ENCODE peak calls at places on chromosomes 4 and X, in eight cellular contexts. Y, U, B, F, K, J, I and L are unnamed samples.

GRCh38 chr4:152039085-152039484 is 278.3 kb upstream of the GATB start:
- DNase-seq in I (peak; percentile 89), U (no peak), Y (no peak), B (no peak), F (no peak), K (no peak), J (no peak), L (no peak)

GRCh38 chr4:126405369-126405982 is 1090.7 kb downstream of the FAT4 start:
- DNase-seq in B (peak; percentile 46), Y (no peak), K (peak; percentile 47), J (no peak), I (peak; percentile 24), U (no peak), F (no peak), L (no peak)

GRCh38 chr4:176309772-176310171 is 10.0 kb upstream of the SPCS3 start:
- DNase-seq in B (peak; percentile 22), Y (no peak), F (no peak), I (no peak), J (no peak), U (no peak), K (no peak), L (peak; percentile 32)

GRCh38 chr4:121277194-121278105 is 103.4 kb downstream of the QRFPR start:
- DNase-seq in B (peak; percentile 39), Y (no peak), I (no peak), F (no peak), U (no peak), J (no peak), K (peak; percentile 43), L (no peak)

GRCh38 chr4:170109586-170110289 is 20.0 kb upstream of the AADAT start:
- DNase-seq in I (peak; percentile 51), F (no peak), U (no peak), B (peak; percentile 84), J (no peak), K (peak; percentile 41), Y (no peak), L (no peak)

GRCh38 chr4:25321703-25322102 is 9.1 kb downstream of the ZCCHC4 start:
- DNase-seq in Y (no peak), U (no peak), K (no peak), I (no peak), B (no peak), J (no peak), F (no peak), L (no peak)

GRCh38 chr4:184316821-184317220 is 99.1 kb upstream of the ENPP6 start:
- DNase-seq in J (no peak), Y (no peak), K (no peak), F (no peak), I (no peak), B (no peak), U (no peak), L (no peak)

GRCh38 chrX:38627683-38628082 is 66.3 kb downstream of the TSPAN7 start:
- DNase-seq in I (peak; percentile 3), Y (no peak), U (no peak), K (peak; percentile 50), F (no peak), B (peak; percentile 2), J (no peak), L (no peak)

GRCh38 chrX:19810809-19811208 is 76.6 kb downstream of the SH3KBP1 start:
- DNase-seq in K (no peak), U (no peak), J (no peak), B (peak; percentile 70), Y (no peak), I (no peak), F (no peak), L (no peak)

GRCh38 chrX:150536455-150537116 is 31.8 kb upstream of the MTM1 start:
- DNase-seq in U (no peak), F (no peak), I (no peak), K (no peak), J (peak; percentile 7), B (no peak), Y (no peak), L (no peak)

GRCh38 chr4:88706574-88706973 is 8.9 kb upstream of the NAP1L5 start:
- DNase-seq in Y (no peak), B (peak; percentile 83), K (peak; percentile 45), U (no peak), J (peak; percentile 3), I (peak; percentile 66), F (peak; percentile 44), L (no peak)

GRCh38 chr4:62571494-62571893 is 1371.4 kb downstream of the ADGRL3 start:
- DNase-seq in K (no peak), B (no peak), J (no peak), F (no peak), U (no peak), I (no peak), Y (no peak), L (no peak)

GRCh38 chr4:23455482-23455881 is 434.4 kb downstream of the PPARGC1A start:
- DNase-seq in J (no peak), K (peak; percentile 60), I (peak; percentile 14), F (no peak), U (no peak), B (no peak), Y (no peak), L (no peak)

GRCh38 chr4:26873391-26874026 is 12.9 kb downstream of the STIM2 start:
- DNase-seq in Y (no peak), I (no peak), F (no peak), B (no peak), J (no peak), U (no peak), K (no peak), L (no peak)

GRCh38 chr4:26874110-26874509 is 13.5 kb downstream of the STIM2 start:
- DNase-seq in J (no peak), I (no peak), K (no peak), Y (no peak), B (no peak), F (no peak), U (no peak), L (no peak)

GRCh38 chr4:26867914-26868684 is 7.5 kb downstream of the STIM2 start:
- DNase-seq in J (no peak), I (peak; percentile 41), Y (no peak), B (no peak), K (no peak), F (peak; percentile 49), U (no peak), L (no peak)

GRCh38 chr4:26871611-26872010 is 11.0 kb downstream of the STIM2 start:
- DNase-seq in K (peak; percentile 53), B (peak; percentile 88), Y (no peak), F (no peak), J (no peak), U (no peak), I (peak; percentile 79), L (peak; percentile 24)

DNA sequence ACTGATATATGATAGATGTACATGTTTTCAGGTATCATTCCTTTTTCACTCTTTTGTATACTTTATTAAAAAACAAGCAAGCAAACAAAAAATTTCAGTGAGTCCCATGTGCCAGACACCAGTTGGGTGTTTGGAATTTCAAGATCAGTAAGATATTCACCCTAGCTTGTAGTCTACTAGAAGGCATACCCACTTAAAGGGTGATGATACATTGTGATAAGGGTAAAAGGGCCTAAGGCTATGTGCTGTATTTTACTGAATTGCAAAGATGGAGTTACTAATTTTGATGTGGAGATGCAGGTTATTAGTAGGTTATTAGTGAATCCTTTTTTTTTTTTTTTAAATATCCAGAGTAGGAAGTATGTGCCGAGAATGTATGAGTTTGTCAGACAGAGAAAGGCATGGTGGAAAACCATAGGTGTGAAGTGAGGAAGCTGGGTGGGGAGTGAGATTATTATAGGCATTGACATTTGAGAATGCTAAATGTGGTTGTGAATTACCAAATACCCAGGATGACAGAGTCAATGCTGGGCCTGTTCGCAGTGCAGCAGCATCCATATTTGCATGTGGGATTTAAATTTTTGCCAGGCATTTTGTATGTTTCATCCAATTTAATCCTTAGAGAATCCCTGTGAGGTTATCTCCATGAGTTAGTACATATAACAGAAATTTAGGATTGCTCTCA is 10.1 kb downstream of the STIM2 start:
- DNase-seq in F (no peak), U (no peak), I (no peak), B (peak; percentile 15), Y (no peak), J (no peak), K (no peak), L (no peak)
- H3K4me1 ChIP-seq in F (peaks cover 12% of the 10 kb centered on the region), U (peaks cover 44% of the 10 kb centered on the region), I (no peaks in the 10 kb centered on the region), B (peaks cover 22% of the 10 kb centered on the region), Y (peaks cover 3% of the 10 kb centered on the region), J (no peaks in the 10 kb centered on the region), K (peaks cover 13% of the 10 kb centered on the region), L (no peaks in the 10 kb centered on the region)

GRCh38 chr4:185524888-185525863 is 10.1 kb downstream of the PDLIM3 start:
- DNase-seq in U (no peak), J (no peak), I (peak; percentile 51), F (no peak), K (no peak), B (no peak), Y (no peak), L (no peak)
- H3K27ac ChIP-seq in U (peak overlapping the region; percentile 16), J (no peak overlapping the region), I (no peak overlapping the region), F (peak overlapping the region; percentile 16), K (no peak overlapping the region), B (no peak overlapping the region), Y (no peak overlapping the region), L (no peak overlapping the region)

GRCh38 chrX:13418126-13419091 is 98.6 kb upstream of the ATXN3L start:
- DNase-seq in B (peak; percentile 50), U (no peak), K (no peak), Y (no peak), J (no peak), F (no peak), I (peak; percentile 62), L (peak; percentile 49)
- H3K4me1 ChIP-seq in B (peaks cover 14% of the 10 kb centered on the region), U (no peaks in the 10 kb centered on the region), K (peaks cover 16% of the 10 kb centered on the region), Y (no peaks in the 10 kb centered on the region), J (peaks cover 17% of the 10 kb centered on the region), F (no peaks in the 10 kb centered on the region), I (no peaks in the 10 kb centered on the region), L (peaks cover 4% of the 10 kb centered on the region)

GRCh38 chrX:118861338-118861737 is 37.7 kb downstream of the ZCCHC12 start:
- DNase-seq in Y (no peak), K (no peak), J (no peak), B (no peak), I (no peak), F (no peak), U (no peak), L (no peak)

GRCh38 chrX:118862990-118863389 is 39.4 kb downstream of the ZCCHC12 start:
- DNase-seq in F (no peak), U (no peak), Y (no peak), B (no peak), K (no peak), I (no peak), J (no peak), L (no peak)

GRCh38 chrX:118862086-118862485 is 38.5 kb downstream of the ZCCHC12 start:
- DNase-seq in Y (no peak), J (no peak), K (peak; percentile 5), B (no peak), I (no peak), F (no peak), U (no peak), L (no peak)

GRCh38 chrX:118865231-118865630 is 41.6 kb downstream of the ZCCHC12 start:
- DNase-seq in I (no peak), Y (no peak), K (no peak), B (no peak), J (no peak), F (no peak), U (no peak), L (no peak)

DNA sequence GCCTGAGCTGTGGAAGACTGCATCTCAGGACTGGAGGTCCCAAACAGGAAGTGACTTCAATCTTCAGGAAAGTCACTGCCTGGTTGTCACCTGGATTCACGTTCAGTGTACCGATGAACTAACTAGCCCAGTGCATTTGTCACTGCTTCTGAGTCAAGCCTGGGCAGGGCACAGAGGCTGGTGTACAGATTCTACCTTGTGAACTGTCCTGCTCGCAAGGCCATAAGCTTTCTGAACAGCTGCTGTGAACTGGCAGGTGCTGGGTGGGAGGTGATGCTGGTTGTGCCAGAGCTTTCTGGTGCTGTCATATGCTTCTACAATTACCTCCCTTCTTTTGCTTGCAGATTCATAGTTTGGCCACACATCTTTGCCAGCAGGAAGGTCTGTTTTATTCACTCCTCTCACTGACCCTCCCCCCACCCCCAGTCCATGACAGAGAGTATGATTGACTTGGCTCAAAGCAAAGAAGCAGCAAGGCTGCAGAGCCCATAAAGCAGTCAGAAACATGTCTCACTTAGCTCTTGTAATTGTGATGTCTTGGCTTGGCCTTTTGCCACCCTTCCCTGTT is 40.5 kb downstream of the ZCCHC12 start:
- DNase-seq in I (no peak), U (no peak), B (no peak), K (no peak), J (no peak), F (no peak), Y (no peak), L (no peak)
- H3K27ac ChIP-seq in I (no peak overlapping the region), U (no peak overlapping the region), B (no peak overlapping the region), K (no peak overlapping the region), J (no peak overlapping the region), F (no peak overlapping the region), Y (no peak overlapping the region), L (no peak overlapping the region)